ENCODE peak calls at places on chromosomes 6 and 20, in eight cellular contexts. K, B, N, A, E, D, P and O are unnamed samples.

GRCh38 chr6:169229611-169230321 is 23.9 kb downstream of the THBS2 start:
- DNase-seq in A (no peak), E (peak; percentile 62), B (no peak), P (no peak), N (no peak), D (no peak), K (no peak), O (peak; percentile 14)

GRCh38 chr6:29590218-29590808 is 5.4 kb downstream of the OR2H2 start:
- DNase-seq in P (no peak), K (no peak), D (no peak), E (no peak), A (no peak), N (no peak), B (no peak), O (no peak)

GRCh38 chr20:39042279-39043150 is 80.4 kb downstream of the DHX35 start:
- DNase-seq in K (no peak), E (peak; percentile 93), N (peak; percentile 50), D (no peak), A (no peak), B (no peak), P (no peak), O (no peak)

GRCh38 chr6:140773276-140773675 is 1359.4 kb upstream of the GJE1 start:
- DNase-seq in A (no peak), E (no peak), N (no peak), B (no peak), P (no peak), K (no peak), D (no peak), O (no peak)

GRCh38 chr6:47545223-47545622 is 67.6 kb downstream of the CD2AP start:
- DNase-seq in A (no peak), P (no peak), B (no peak), K (no peak), D (no peak), E (no peak), N (no peak), O (no peak)

GRCh38 chr20:34595377-34596184 is 37.1 kb downstream of the MAP1LC3A start:
- DNase-seq in A (no peak), P (no peak), N (no peak), D (no peak), K (peak; percentile 15), B (no peak), E (no peak), O (no peak)

GRCh38 chr6:70676821-70677220 is 9.1 kb downstream of the SMAP1 start:
- DNase-seq in E (no peak), P (no peak), D (no peak), A (no peak), K (no peak), B (no peak), N (no peak), O (no peak)

GRCh38 chr6:56713285-56713684 is 70.6 kb upstream of the DST start:
- DNase-seq in N (peak; percentile 89), D (no peak), B (no peak), A (peak; percentile 24), E (peak; percentile 84), K (no peak), P (no peak), O (no peak)

GRCh38 chr6:13725570-13725969 is 13.9 kb upstream of the RANBP9 start:
- DNase-seq in A (no peak), N (peak; percentile 12), E (peak; percentile 94), K (no peak), P (no peak), D (peak; percentile 43), B (no peak), O (no peak)

GRCh38 chr6:89375427-89375868 is 22.9 kb upstream of the UBE2J1 start:
- DNase-seq in N (no peak), B (peak; percentile 88), A (peak; percentile 94), P (peak; percentile 21), K (no peak), D (peak; percentile 90), E (peak; percentile 32), O (no peak)

GRCh38 chr6:44661221-44661609 is 273.7 kb downstream of the CDC5L start:
- DNase-seq in K (no peak), P (no peak), B (no peak), D (no peak), E (peak; percentile 86), N (no peak), A (no peak), O (no peak)

GRCh38 chr6:82396964-82397761 is 33.5 kb downstream of the TPBG start:
- DNase-seq in D (no peak), A (peak; percentile 57), K (no peak), E (peak; percentile 96), N (peak; percentile 98), B (no peak), P (no peak), O (no peak)

GRCh38 chr6:138105880-138106664 is 1.1 kb downstream of the PERP start:
- DNase-seq in D (no peak), K (no peak), B (no peak), E (peak; percentile 61), N (peak; percentile 15), P (no peak), A (no peak), O (no peak)

GRCh38 chr20:41030536-41031242 is 2.1 kb downstream of the TOP1 start:
- DNase-seq in A (no peak), K (no peak), B (no peak), E (peak; percentile 58), P (no peak), N (peak; percentile 80), D (no peak), O (no peak)

GRCh38 chr6:152161501-152161900 is 354.0 kb downstream of the ESR1 start:
- DNase-seq in D (no peak), P (no peak), K (no peak), E (peak; percentile 12), B (no peak), N (peak; percentile 78), A (peak; percentile 24), O (no peak)

GRCh38 chr6:36610576-36611336 is 16.6 kb downstream of the SRSF3 start:
- DNase-seq in K (no peak), A (no peak), P (no peak), D (no peak), B (peak; percentile 1), N (no peak), E (no peak), O (no peak)

GRCh38 chr6:23176471-23176870 is 607.1 kb downstream of the HDGFL1 start:
- DNase-seq in D (no peak), N (no peak), B (no peak), P (no peak), A (no peak), E (no peak), K (no peak), O (no peak)

GRCh38 chr6:23179994-23180393 is 610.6 kb downstream of the HDGFL1 start:
- DNase-seq in P (no peak), B (no peak), K (no peak), D (no peak), A (no peak), N (no peak), E (no peak), O (no peak)

GRCh38 chr6:23174781-23175361 is 605.5 kb downstream of the HDGFL1 start:
- DNase-seq in N (peak; percentile 97), A (no peak), D (no peak), B (no peak), P (no peak), E (peak; percentile 89), K (no peak), O (no peak)

GRCh38 chr6:23175391-23175790 is 606.0 kb downstream of the HDGFL1 start:
- DNase-seq in K (no peak), E (no peak), A (no peak), B (no peak), D (no peak), N (no peak), P (no peak), O (no peak)

GRCh38 chr6:23176883-23177282 is 607.5 kb downstream of the HDGFL1 start:
- DNase-seq in P (peak; percentile 8), B (no peak), D (no peak), E (no peak), N (no peak), K (no peak), A (peak; percentile 1), O (no peak)
- TF ChIP-seq CTCF in P (peak; percentile 6), B (no peak), D (no peak), E (no peak), N (no peak), K (peak; percentile 18), A (no peak), O (no peak)

GRCh38 chr6:143180860-143181259 is 120.2 kb downstream of the AIG1 start:
- DNase-seq in K (no peak), D (no peak), P (no peak), E (no peak), B (no peak), N (no peak), A (no peak), O (no peak)

GRCh38 chr6:143177706-143178105 is 117.0 kb downstream of the AIG1 start:
- DNase-seq in D (no peak), K (no peak), E (no peak), N (no peak), B (no peak), A (no peak), P (no peak), O (no peak)

GRCh38 chr6:143180205-143180604 is 119.5 kb downstream of the AIG1 start:
- DNase-seq in K (no peak), E (no peak), D (no peak), P (no peak), N (no peak), B (no peak), A (no peak), O (no peak)

GRCh38 chr6:143176090-143177021 is 115.7 kb downstream of the AIG1 start:
- DNase-seq in B (no peak), D (no peak), A (no peak), E (peak; percentile 92), P (no peak), N (peak; percentile 88), K (peak; percentile 97), O (no peak)

GRCh38 chr6:143179096-143179495 is 118.4 kb downstream of the AIG1 start:
- DNase-seq in A (no peak), E (no peak), N (no peak), P (no peak), D (no peak), B (no peak), K (no peak), O (no peak)
- TF ChIP-seq CTCF in A (no peak), E (no peak), N (no peak), P (no peak), D (no peak), B (no peak), K (no peak), O (no peak)

GRCh38 chr6:31158863-31159855 is 770 bp downstream of the TCF19 start:
- DNase-seq in A (peak; percentile 63), B (no peak), N (no peak), E (peak; percentile 49), P (no peak), K (no peak), D (no peak), O (no peak)
- TF ChIP-seq CTCF in A (no peak), B (no peak), N (no peak), E (no peak), P (no peak), K (no peak), D (no peak), O (no peak)

DNA sequence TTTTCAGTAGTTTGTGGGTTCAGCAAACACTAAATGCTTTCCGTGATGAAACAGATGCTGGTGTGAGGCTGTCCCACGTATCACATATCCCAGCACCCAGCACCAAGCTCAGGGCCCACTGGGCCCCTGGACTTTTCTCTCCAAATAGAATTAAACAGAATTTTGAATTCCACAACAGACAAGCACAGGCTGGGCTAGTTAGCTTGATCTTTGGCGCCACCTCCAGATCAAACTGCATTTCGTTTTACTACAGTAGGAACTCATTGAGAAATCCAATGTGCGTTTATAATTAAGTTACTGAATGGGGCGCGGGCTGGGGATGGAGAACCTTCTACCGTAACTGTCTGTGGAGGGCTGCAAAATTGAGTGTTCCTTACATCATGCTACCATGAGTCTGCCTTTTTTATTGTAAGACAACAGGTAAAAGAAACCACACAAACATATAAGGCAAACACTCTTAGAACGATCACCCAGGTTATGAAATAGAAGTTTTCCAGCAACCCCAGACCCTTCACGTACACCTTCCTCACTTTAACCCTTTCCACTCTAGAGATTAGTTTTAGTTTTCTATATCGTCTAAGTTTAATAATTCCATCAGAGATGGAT is 107.8 kb downstream of the ZFP64 start:
- DNase-seq in K (no peak), A (peak; percentile 33), P (no peak), B (no peak), N (peak; percentile 75), E (peak; percentile 25), D (peak; percentile 39), O (peak; percentile 33)
- TF ChIP-seq CTCF in K (peak; percentile 83), A (no peak), P (peak; percentile 56), B (peak; percentile 51), N (peak; percentile 88), E (peak; percentile 77), D (peak; percentile 28), O (no peak)